ENCODE peak calls at places on chromosomes 7 and 10, in five cellular contexts. M is foreskin fibroblast, H is upper lobe of left lung, W is right atrium auricular region, O is astrocyte of the spinal cord. X is an unnamed sample.

GRCh38 chr7:139118234-139118802 is 8.8 kb upstream of the ZC3HAV1 start:
- DNase-seq in M (peak), H (no peak), W (no peak), O (peak), X (no peak)

GRCh38 chr7:83731154-83731553 is 82.2 kb upstream of the SEMA3E start:
- DNase-seq in M (no peak), H (no peak), W (no peak), O (no peak), X (no peak)

GRCh38 chr7:50793115-50793946 is 10.6 kb upstream of the GRB10 start:
- DNase-seq in M (peak), H (peak), W (no peak), O (peak), X (no peak)

GRCh38 chr7:88141025-88141424 is 78.8 kb downstream of the SRI start:
- DNase-seq in M (no peak), H (no peak), W (no peak), O (no peak), X (peak)

GRCh38 chr7:44180631-44181030 is 8.6 kb downstream of the GCK start:
- DNase-seq in M (no peak), H (no peak), W (no peak), O (no peak), X (no peak)

GRCh38 chr10:3780766-3781457 is 4.1 kb downstream of the KLF6 start:
- DNase-seq in M (peak), H (peak), W (no peak), O (peak), X (no peak)

GRCh38 chr10:78756604-78757442 is 311.9 kb upstream of the ZMIZ1 start:
- DNase-seq in M (peak), H (no peak), W (peak), O (peak), X (no peak)

GRCh38 chr10:8061274-8062211 is 7.1 kb downstream of the GATA3 start:
- DNase-seq in M (no peak), H (peak), W (no peak), O (no peak), X (no peak)

GRCh38 chr7:28408105-28408973 is 4.0 kb upstream of the CREB5 start:
- DNase-seq in M (no peak), H (peak), W (peak), O (no peak), X (no peak)

GRCh38 chr10:91051834-91052233 is 130.9 kb upstream of the ANKRD1 start:
- DNase-seq in M (peak), H (no peak), W (peak), O (peak), X (peak)

DNA sequence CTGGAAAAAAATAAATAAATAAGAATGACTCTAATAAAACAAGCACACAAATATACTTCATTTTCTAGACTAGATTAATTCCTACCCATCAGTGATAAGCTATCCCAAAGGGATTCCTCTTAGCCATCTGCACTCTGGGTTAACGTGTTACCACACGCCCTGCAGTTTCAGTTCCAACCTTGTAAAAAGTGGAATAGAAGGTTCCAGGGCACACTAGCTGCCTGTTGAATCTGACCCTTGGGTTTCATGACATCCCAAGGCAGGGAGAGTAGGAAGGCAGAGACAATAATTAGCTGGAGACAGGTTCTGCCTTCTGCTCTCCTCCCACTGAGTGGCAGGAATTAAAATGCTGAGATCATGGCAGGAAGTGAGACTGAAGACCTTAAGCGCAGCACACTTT is 33.5 kb downstream of the SLC37A3 start:
- DNase-seq in M (peak), H (no peak), W (no peak), O (no peak), X (no peak)
- TF ChIP-seq CTCF in M (no peak), H (no peak), W (no peak), O (no peak), X (no peak)

GRCh38 chr7:27161214-27161720 is 4.1 kb downstream of the HOXA9 start:
- DNase-seq in M (peak), H (no peak), W (no peak), O (no peak), X (no peak)
- TF ChIP-seq CTCF in M (no peak), H (no peak), W (peak), O (no peak), X (no peak)

GRCh38 chr10:76902949-76903348 is 734.7 kb downstream of the KCNMA1 start:
- DNase-seq in M (no peak), H (peak), W (peak), O (no peak), X (no peak)
- TF ChIP-seq CTCF in M (peak), H (no peak), W (peak), O (peak), X (peak)

GRCh38 chr7:80133361-80134104 is 1.1 kb upstream of the GNAI1 start:
- DNase-seq in M (peak), H (no peak), W (no peak), O (no peak), X (no peak)
- TF ChIP-seq CTCF in M (no peak), H (no peak), W (peak), O (no peak), X (peak)

GRCh38 chr7:42997611-42998010 is 65.4 kb downstream of the MRPL32 start:
- DNase-seq in M (no peak), H (no peak), W (no peak), O (no peak), X (no peak)
- TF ChIP-seq CTCF in M (no peak), H (no peak), W (no peak), O (no peak), X (no peak)

DNA sequence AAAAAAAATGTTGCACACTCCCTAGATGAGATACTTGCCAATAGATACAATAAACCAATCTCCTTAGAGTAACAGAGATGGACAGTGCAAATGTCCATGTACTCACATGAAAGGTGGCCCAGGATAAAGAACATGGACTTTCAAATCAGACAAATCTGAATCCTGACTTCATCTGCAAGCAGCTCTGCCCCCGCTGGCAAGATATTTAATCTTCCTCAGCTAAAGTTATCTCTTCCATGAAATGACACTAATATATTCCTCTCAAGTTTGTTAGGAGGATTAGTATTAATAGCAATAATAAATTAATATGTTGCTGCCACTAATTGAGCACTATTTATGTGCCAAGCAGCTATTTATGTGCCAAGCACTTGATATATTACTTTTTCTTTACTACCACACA is 148.6 kb upstream of the YAE1 start:
- DNase-seq in M (no peak), H (no peak), W (no peak), O (no peak), X (no peak)
- TF ChIP-seq CTCF in M (no peak), H (no peak), W (no peak), O (no peak), X (no peak)

DNA sequence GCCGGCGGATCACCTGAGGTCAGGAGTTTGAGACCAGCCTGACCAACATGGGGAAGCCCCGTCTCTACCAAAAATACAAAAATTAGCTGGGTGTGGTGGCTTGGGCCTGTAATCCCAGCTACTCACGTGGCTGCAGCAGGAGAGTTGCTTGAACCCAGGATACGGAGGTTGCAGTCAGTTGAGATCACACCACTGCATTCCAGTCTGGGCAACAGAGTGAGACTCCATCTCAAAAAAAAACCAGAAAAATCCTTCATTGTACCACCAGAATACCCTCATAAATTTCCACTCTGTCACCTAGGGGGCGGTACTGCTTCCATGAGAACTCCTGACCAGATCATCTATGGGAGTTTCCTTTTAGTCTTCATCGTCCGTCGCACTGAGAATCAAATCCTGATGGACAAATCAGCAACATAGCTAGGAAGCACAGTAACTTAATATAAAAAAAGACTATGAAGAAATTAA is 225.8 kb upstream of the KLF14 start:
- DNase-seq in M (peak), H (no peak), W (no peak), O (peak), X (no peak)
- TF ChIP-seq CTCF in M (peak), H (peak), W (peak), O (peak), X (peak)

DNA sequence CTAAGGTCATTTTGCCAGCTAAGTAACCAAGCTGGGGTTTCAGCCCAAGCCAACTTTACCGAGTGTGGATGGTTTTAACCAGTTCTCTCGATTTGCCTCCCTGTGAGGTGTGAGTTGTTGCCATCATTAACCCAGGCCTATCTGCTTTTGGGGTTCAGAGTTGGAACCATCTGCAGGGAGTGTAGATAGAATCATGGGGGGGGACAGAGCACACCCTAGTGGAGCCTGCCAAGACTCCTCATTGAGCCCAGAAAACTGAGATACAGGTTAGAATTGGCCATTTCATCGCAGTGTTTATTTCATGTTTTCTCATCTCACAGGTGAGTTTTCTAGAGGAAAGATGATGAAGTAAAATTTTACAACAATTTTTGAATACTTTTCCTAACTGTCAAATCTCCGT is 133.6 kb downstream of the SDK1 start:
- DNase-seq in M (no peak), H (no peak), W (no peak), O (no peak), X (no peak)
- TF ChIP-seq CTCF in M (no peak), H (no peak), W (no peak), O (no peak), X (no peak)

GRCh38 chr7:84786073-84786472 is 400.8 kb downstream of the SEMA3D start:
- DNase-seq in M (no peak), H (no peak), W (no peak), O (no peak), X (no peak)
- TF ChIP-seq CTCF in M (no peak), H (no peak), W (no peak), O (no peak), X (no peak)

GRCh38 chr10:31578951-31579350 is 259.9 kb downstream of the ZEB1 start:
- DNase-seq in M (no peak), H (no peak), W (no peak), O (no peak), X (no peak)
- TF ChIP-seq CTCF in M (no peak), H (no peak), W (no peak), O (no peak), X (no peak)

X was measured in LNCaP clone FGC.